ENCODE peak calls at places on chromosomes 2 and 18, in eight cellular contexts. One of them, this sample, is unnamed.

GRCh38 chr18:57440331-57441101 is 5.3 kb downstream of the ONECUT2 start:
- DNase-seq in upper lobe of right lung: no peak
- DNase-seq in heart left ventricle: no peak
- DNase-seq in K562: no peak
- DNase-seq in HL-60: no peak
- DNase-seq in fibroblast of lung: no peak
- DNase-seq in trophoblast cell: no peak
- DNase-seq in left lung: no peak
- DNase-seq in this sample: no peak

GRCh38 chr2:37616674-37616999 is 54.8 kb downstream of the CDC42EP3 start:
- DNase-seq in HL-60: no peak
- DNase-seq in trophoblast cell: peak; percentile 94
- DNase-seq in fibroblast of lung: no peak
- DNase-seq in upper lobe of right lung: no peak
- DNase-seq in left lung: no peak
- DNase-seq in K562: no peak
- DNase-seq in heart left ventricle: no peak
- DNase-seq in this sample: no peak

GRCh38 chr2:204180671-204181070 is 244.1 kb downstream of the ICOS start:
- DNase-seq in upper lobe of right lung: peak; percentile 62
- DNase-seq in left lung: no peak
- DNase-seq in heart left ventricle: no peak
- DNase-seq in HL-60: no peak
- DNase-seq in trophoblast cell: no peak
- DNase-seq in K562: no peak
- DNase-seq in fibroblast of lung: no peak
- DNase-seq in this sample: no peak

GRCh38 chr2:61763605-61764034 is 90.2 kb downstream of the FAM161A start:
- DNase-seq in heart left ventricle: peak; percentile 87
- DNase-seq in K562: peak; percentile 54
- DNase-seq in upper lobe of right lung: peak; percentile 90
- DNase-seq in trophoblast cell: no peak
- DNase-seq in fibroblast of lung: peak; percentile 87
- DNase-seq in left lung: peak; percentile 88
- DNase-seq in HL-60: peak; percentile 24
- DNase-seq in this sample: peak; percentile 80

GRCh38 chr2:98892871-98893270 is 43.2 kb downstream of the CRACDL start:
- DNase-seq in upper lobe of right lung: peak; percentile 23
- DNase-seq in heart left ventricle: no peak
- DNase-seq in trophoblast cell: no peak
- DNase-seq in fibroblast of lung: no peak
- DNase-seq in left lung: no peak
- DNase-seq in HL-60: no peak
- DNase-seq in K562: no peak
- DNase-seq in this sample: no peak

GRCh38 chr18:44840053-44840826 is 159.6 kb downstream of the SETBP1 start:
- DNase-seq in trophoblast cell: no peak
- DNase-seq in fibroblast of lung: peak; percentile 76
- DNase-seq in upper lobe of right lung: no peak
- DNase-seq in left lung: no peak
- DNase-seq in heart left ventricle: no peak
- DNase-seq in HL-60: no peak
- DNase-seq in K562: no peak
- DNase-seq in this sample: no peak

GRCh38 chr2:96241901-96242611 is 23.7 kb downstream of the TMEM127 start:
- DNase-seq in K562: no peak
- DNase-seq in left lung: peak; percentile 74
- DNase-seq in upper lobe of right lung: no peak
- DNase-seq in HL-60: no peak
- DNase-seq in heart left ventricle: peak; percentile 52
- DNase-seq in trophoblast cell: peak; percentile 37
- DNase-seq in fibroblast of lung: peak; percentile 24
- DNase-seq in this sample: peak; percentile 60

GRCh38 chr2:159140070-159140774 is 146.3 kb downstream of the WDSUB1 start:
- DNase-seq in K562: no peak
- DNase-seq in trophoblast cell: no peak
- DNase-seq in heart left ventricle: no peak
- DNase-seq in fibroblast of lung: peak; percentile 43
- DNase-seq in upper lobe of right lung: no peak
- DNase-seq in left lung: no peak
- DNase-seq in HL-60: no peak
- DNase-seq in this sample: peak; percentile 80

GRCh38 chr2:152542995-152543481 is 174.2 kb downstream of the PRPF40A start:
- DNase-seq in heart left ventricle: no peak
- DNase-seq in left lung: no peak
- DNase-seq in trophoblast cell: peak; percentile 81
- DNase-seq in upper lobe of right lung: no peak
- DNase-seq in fibroblast of lung: peak; percentile 87
- DNase-seq in HL-60: no peak
- DNase-seq in K562: no peak
- DNase-seq in this sample: peak; percentile 88

GRCh38 chr2:81583311-81584108 is 1279.0 kb upstream of the LRRTM1 start:
- DNase-seq in left lung: no peak
- DNase-seq in upper lobe of right lung: no peak
- DNase-seq in heart left ventricle: no peak
- DNase-seq in K562: no peak
- DNase-seq in fibroblast of lung: no peak
- DNase-seq in HL-60: no peak
- DNase-seq in trophoblast cell: no peak
- DNase-seq in this sample: no peak

GRCh38 chr2:47767880-47768609 is 14.9 kb upstream of the MSH6 start:
- DNase-seq in heart left ventricle: peak; percentile 60
- DNase-seq in left lung: peak; percentile 67
- DNase-seq in fibroblast of lung: peak; percentile 48
- DNase-seq in HL-60: peak; percentile 43
- DNase-seq in upper lobe of right lung: peak; percentile 83
- DNase-seq in trophoblast cell: peak; percentile 76
- DNase-seq in K562: peak; percentile 74
- DNase-seq in this sample: peak; percentile 21

GRCh38 chr2:18834341-18834740 is 245.0 kb upstream of the NT5C1B start:
- DNase-seq in HL-60: no peak
- DNase-seq in heart left ventricle: no peak
- DNase-seq in left lung: no peak
- DNase-seq in K562: no peak
- DNase-seq in trophoblast cell: peak; percentile 6
- DNase-seq in upper lobe of right lung: no peak
- DNase-seq in fibroblast of lung: peak; percentile 62
- DNase-seq in this sample: peak; percentile 35

GRCh38 chr2:38652431-38653273 is 13.3 kb upstream of the GALM start:
- DNase-seq in HL-60: no peak
- DNase-seq in trophoblast cell: peak; percentile 56
- DNase-seq in left lung: no peak
- DNase-seq in fibroblast of lung: no peak
- DNase-seq in K562: peak; percentile 26
- DNase-seq in upper lobe of right lung: no peak
- DNase-seq in heart left ventricle: no peak
- DNase-seq in this sample: no peak

GRCh38 chr18:31965331-31965970 is 22.5 kb upstream of the TRAPPC8 start:
- DNase-seq in upper lobe of right lung: no peak
- DNase-seq in K562: no peak
- DNase-seq in heart left ventricle: no peak
- DNase-seq in left lung: no peak
- DNase-seq in fibroblast of lung: no peak
- DNase-seq in trophoblast cell: no peak
- DNase-seq in HL-60: peak; percentile 65
- DNase-seq in this sample: no peak

GRCh38 chr2:63975437-63976124 is 43.6 kb downstream of the VPS54 start:
- DNase-seq in upper lobe of right lung: no peak
- DNase-seq in fibroblast of lung: no peak
- DNase-seq in HL-60: no peak
- DNase-seq in left lung: no peak
- DNase-seq in trophoblast cell: no peak
- DNase-seq in K562: peak; percentile 10
- DNase-seq in heart left ventricle: no peak
- DNase-seq in this sample: no peak

GRCh38 chr2:55025082-55025481 is 25.2 kb downstream of the RTN4 start:
- DNase-seq in HL-60: no peak
- DNase-seq in upper lobe of right lung: no peak
- DNase-seq in trophoblast cell: no peak
- DNase-seq in fibroblast of lung: no peak
- DNase-seq in heart left ventricle: no peak
- DNase-seq in K562: no peak
- DNase-seq in left lung: no peak
- DNase-seq in this sample: no peak

GRCh38 chr2:140994856-140995255 is 1136.0 kb downstream of the LRP1B start:
- DNase-seq in heart left ventricle: no peak
- DNase-seq in HL-60: no peak
- DNase-seq in K562: no peak
- DNase-seq in trophoblast cell: no peak
- DNase-seq in fibroblast of lung: peak; percentile 33
- DNase-seq in upper lobe of right lung: no peak
- DNase-seq in left lung: no peak
- DNase-seq in this sample: no peak

DNA sequence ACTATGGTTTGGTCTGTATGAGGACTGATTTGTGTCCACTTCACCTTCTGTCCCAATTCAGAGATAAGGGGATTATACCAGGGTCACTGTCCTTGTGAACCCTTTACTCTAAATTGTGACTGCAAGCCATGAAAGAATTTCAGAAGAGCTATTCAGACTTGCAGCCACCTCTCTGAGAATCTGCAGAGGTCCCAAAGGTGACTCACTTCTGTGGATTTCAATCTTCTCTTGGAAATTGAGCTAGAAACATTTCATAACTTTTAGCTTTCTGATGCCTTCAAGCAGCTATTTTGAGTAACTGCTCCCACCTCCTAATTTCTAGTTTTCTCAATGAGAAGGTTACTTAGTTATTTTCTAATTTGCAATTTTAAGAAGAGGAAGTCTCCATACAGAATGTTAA is 1242.4 kb upstream of the ACVR2A start:
- DNase-seq in trophoblast cell: peak; percentile 35
- DNase-seq in upper lobe of right lung: no peak
- DNase-seq in heart left ventricle: no peak
- DNase-seq in K562: no peak
- DNase-seq in HL-60: no peak
- DNase-seq in left lung: no peak
- DNase-seq in fibroblast of lung: peak; percentile 37
- DNase-seq in this sample: peak; percentile 23
- H3K27ac ChIP-seq in trophoblast cell: no peak overlapping the region
- H3K27ac ChIP-seq in upper lobe of right lung: no peak overlapping the region
- H3K27ac ChIP-seq in heart left ventricle: no peak overlapping the region
- H3K27ac ChIP-seq in K562: no peak overlapping the region
- H3K27ac ChIP-seq in HL-60: no peak overlapping the region
- H3K27ac ChIP-seq in left lung: no peak overlapping the region
- H3K27ac ChIP-seq in fibroblast of lung: no peak overlapping the region
- H3K27ac ChIP-seq in this sample: no peak overlapping the region

DNA sequence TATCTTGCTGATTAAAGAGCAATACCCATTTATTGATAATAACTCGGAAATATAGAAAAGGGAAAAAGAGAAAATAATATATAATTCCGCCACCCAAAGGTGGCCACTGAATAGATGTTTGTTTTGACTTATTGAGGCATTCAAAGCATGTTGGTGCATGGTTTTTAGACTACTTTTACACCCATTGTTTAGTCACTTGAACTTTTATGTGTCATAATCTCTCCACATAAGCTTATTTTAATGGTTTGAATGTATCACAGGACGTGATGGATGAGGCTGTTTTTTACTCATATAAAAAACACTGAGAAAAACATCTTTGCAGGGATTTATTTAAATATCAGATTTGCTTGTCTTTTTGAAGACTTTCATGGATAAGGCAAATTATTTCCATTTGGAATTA is 120.4 kb downstream of the ACKR3 start:
- DNase-seq in HL-60: no peak
- DNase-seq in heart left ventricle: no peak
- DNase-seq in K562: no peak
- DNase-seq in trophoblast cell: no peak
- DNase-seq in left lung: no peak
- DNase-seq in fibroblast of lung: no peak
- DNase-seq in upper lobe of right lung: no peak
- DNase-seq in this sample: no peak
- H3K27ac ChIP-seq in HL-60: no peak overlapping the region
- H3K27ac ChIP-seq in heart left ventricle: no peak overlapping the region
- H3K27ac ChIP-seq in K562: no peak overlapping the region
- H3K27ac ChIP-seq in trophoblast cell: no peak overlapping the region
- H3K27ac ChIP-seq in left lung: no peak overlapping the region
- H3K27ac ChIP-seq in fibroblast of lung: no peak overlapping the region
- H3K27ac ChIP-seq in upper lobe of right lung: no peak overlapping the region
- H3K27ac ChIP-seq in this sample: no peak overlapping the region

GRCh38 chr18:76980663-76981387 is 151.8 kb downstream of the MBP start:
- DNase-seq in left lung: no peak
- DNase-seq in fibroblast of lung: peak; percentile 15
- DNase-seq in HL-60: no peak
- DNase-seq in K562: no peak
- DNase-seq in upper lobe of right lung: no peak
- DNase-seq in heart left ventricle: peak; percentile 6
- DNase-seq in trophoblast cell: no peak
- DNase-seq in this sample: no peak
- H3K27ac ChIP-seq in left lung: no peak overlapping the region
- H3K27ac ChIP-seq in fibroblast of lung: no peak overlapping the region
- H3K27ac ChIP-seq in HL-60: no peak overlapping the region
- H3K27ac ChIP-seq in K562: no peak overlapping the region
- H3K27ac ChIP-seq in upper lobe of right lung: no peak overlapping the region
- H3K27ac ChIP-seq in heart left ventricle: no peak overlapping the region
- H3K27ac ChIP-seq in trophoblast cell: no peak overlapping the region
- H3K27ac ChIP-seq in this sample: no peak overlapping the region

GRCh38 chr2:210167227-210167626 is 4.0 kb downstream of the KANSL1L start:
- DNase-seq in fibroblast of lung: peak; percentile 37
- DNase-seq in upper lobe of right lung: no peak
- DNase-seq in heart left ventricle: no peak
- DNase-seq in HL-60: no peak
- DNase-seq in K562: no peak
- DNase-seq in trophoblast cell: no peak
- DNase-seq in left lung: no peak
- DNase-seq in this sample: no peak
- H3K27ac ChIP-seq in fibroblast of lung: peak overlapping the region; percentile 6
- H3K27ac ChIP-seq in upper lobe of right lung: peak overlapping the region; percentile 98
- H3K27ac ChIP-seq in heart left ventricle: no peak overlapping the region
- H3K27ac ChIP-seq in HL-60: no peak overlapping the region
- H3K27ac ChIP-seq in K562: no peak overlapping the region
- H3K27ac ChIP-seq in trophoblast cell: no peak overlapping the region
- H3K27ac ChIP-seq in left lung: peak overlapping the region; percentile 99
- H3K27ac ChIP-seq in this sample: no peak overlapping the region

DNA sequence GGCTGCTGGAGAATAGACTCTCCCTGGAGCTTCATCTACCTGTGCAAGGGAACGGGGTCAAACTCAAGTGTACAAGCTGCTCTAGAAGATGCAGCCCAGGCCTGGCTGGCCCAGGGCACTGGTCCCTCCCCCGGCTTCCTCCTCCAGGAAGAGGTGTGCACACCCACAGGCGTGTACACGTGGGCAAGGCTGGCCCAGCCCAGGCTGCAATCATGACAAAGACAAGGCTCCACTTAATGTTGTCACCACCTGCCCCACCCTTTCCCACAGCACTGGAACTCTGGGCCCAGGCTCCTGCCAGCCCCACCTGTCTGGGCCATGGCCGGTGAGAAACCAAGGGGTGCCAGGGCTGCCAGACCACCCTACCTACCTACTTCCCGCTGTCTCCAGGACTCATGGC is 29.6 kb upstream of the ALPP start:
- DNase-seq in HL-60: no peak
- DNase-seq in trophoblast cell: no peak
- DNase-seq in left lung: peak; percentile 36
- DNase-seq in heart left ventricle: no peak
- DNase-seq in upper lobe of right lung: peak; percentile 63
- DNase-seq in fibroblast of lung: no peak
- DNase-seq in K562: no peak
- DNase-seq in this sample: no peak
- H3K27ac ChIP-seq in HL-60: no peak overlapping the region
- H3K27ac ChIP-seq in trophoblast cell: no peak overlapping the region
- H3K27ac ChIP-seq in left lung: no peak overlapping the region
- H3K27ac ChIP-seq in heart left ventricle: no peak overlapping the region
- H3K27ac ChIP-seq in upper lobe of right lung: no peak overlapping the region
- H3K27ac ChIP-seq in fibroblast of lung: no peak overlapping the region
- H3K27ac ChIP-seq in K562: no peak overlapping the region
- H3K27ac ChIP-seq in this sample: no peak overlapping the region

This sample was measured in brain microvascular endothelial cell.